ENCODE peak calls at places on chromosomes 1 and 21, in six cellular contexts. S is HepG2, Y is GM23338, R is H1, Q is K562, W is GM12878. Z is an unnamed sample.

GRCh38 chr1:225544924-225545323 is 108.0 kb downstream of the ENAH start:
- DNase-seq in S (no peak), Q (no peak), Y (no peak), R (no peak), W (no peak), Z (no peak)

GRCh38 chr1:185215911-185216310 is 58.9 kb downstream of the SWT1 start:
- DNase-seq in R (no peak), W (no peak), Q (no peak), Y (no peak), S (no peak), Z (no peak)

GRCh38 chr1:225848044-225848955 is 33.9 kb downstream of the TMEM63A start:
- DNase-seq in R (no peak), Y (no peak), Q (peak), S (no peak), W (peak), Z (no peak)

GRCh38 chr1:237205400-237206064 is 163.5 kb downstream of the RYR2 start:
- DNase-seq in S (no peak), R (no peak), Y (no peak), W (no peak), Q (no peak), Z (no peak)

GRCh38 chr1:194194724-194195123 is 1008.3 kb upstream of the B3GALT2 start:
- DNase-seq in S (no peak), Q (no peak), Y (no peak), W (no peak), R (no peak), Z (no peak)

GRCh38 chr1:37817481-37817880 is 9.5 kb upstream of the YRDC start:
- DNase-seq in Q (no peak), W (no peak), S (no peak), R (no peak), Y (peak), Z (peak)

GRCh38 chr21:36702622-36702968 is 3.7 kb downstream of the SIM2 start:
- DNase-seq in R (no peak), W (no peak), S (no peak), Y (no peak), Q (no peak), Z (no peak)

GRCh38 chr1:177517556-177517955 is 346.8 kb downstream of the BRINP2 start:
- DNase-seq in Q (no peak), W (no peak), R (no peak), S (no peak), Y (no peak), Z (no peak)

GRCh38 chr1:224433041-224433670 is 1.4 kb downstream of the WDR26 start:
- DNase-seq in S (no peak), Y (peak), W (no peak), Q (peak), R (no peak), Z (no peak)

GRCh38 chr21:29621525-29621924 is 318.3 kb downstream of the GRIK1 start:
- DNase-seq in S (no peak), R (no peak), Q (no peak), Y (no peak), W (no peak), Z (no peak)

GRCh38 chr1:119358661-119359060 is 9.9 kb upstream of the HAO2 start:
- DNase-seq in R (no peak), Y (no peak), Q (no peak), S (no peak), W (no peak), Z (no peak)

GRCh38 chr1:7640920-7641319 is 130.2 kb upstream of the VAMP3 start:
- DNase-seq in Q (no peak), R (no peak), W (no peak), Y (no peak), S (no peak), Z (no peak)

GRCh38 chr1:152072311-152072710 is 16.6 kb downstream of the TCHHL1 start:
- DNase-seq in Y (no peak), W (no peak), R (no peak), Q (no peak), S (no peak), Z (no peak)

GRCh38 chr1:6105763-6106162 is 60.1 kb downstream of the KCNAB2 start:
- DNase-seq in R (no peak), W (no peak), S (peak), Q (peak), Y (no peak), Z (no peak)

GRCh38 chr21:25709684-25710265 is 24.9 kb downstream of the ATP5PF start:
- DNase-seq in W (no peak), R (peak), Y (peak), S (no peak), Q (no peak), Z (peak)

GRCh38 chr21:14862794-14863720 is 201.7 kb downstream of the NRIP1 start:
- DNase-seq in Q (no peak), Y (peak), S (peak), W (no peak), R (no peak), Z (no peak)

GRCh38 chr1:239898067-239898730 is 193.5 kb upstream of the FMN2 start:
- DNase-seq in Q (peak), Y (peak), S (peak), R (peak), W (peak), Z (peak)
- TF ChIP-seq CREB1 in Q (no peak), Y (no peak), S (no peak), R (no peak), W (no peak), Z (no peak)

DNA sequence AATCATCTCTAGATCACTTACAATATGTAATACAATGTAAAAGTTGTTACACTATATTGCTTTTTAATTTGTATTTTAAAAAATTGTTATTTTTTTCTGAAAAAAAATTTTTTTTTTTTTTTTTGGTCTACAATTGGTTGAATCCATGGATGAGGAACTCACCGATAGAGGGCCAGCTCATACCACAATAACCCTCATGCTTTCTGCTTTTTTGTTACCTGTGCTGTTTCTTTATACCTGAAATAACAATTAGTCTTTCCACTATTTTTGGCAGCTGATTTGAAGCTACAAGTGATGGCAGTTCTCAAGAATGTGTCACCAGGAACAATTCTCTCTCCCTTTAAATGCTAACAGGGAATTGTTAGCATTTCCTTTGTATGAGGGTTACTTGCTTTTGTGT is 12.0 kb downstream of the SMG7 start:
- DNase-seq in W (no peak), Y (peak), R (no peak), S (no peak), Q (no peak), Z (no peak)
- TF ChIP-seq CTCF in W (no peak), Y (peak), R (no peak), S (no peak), Q (peak), Z (no peak)

DNA sequence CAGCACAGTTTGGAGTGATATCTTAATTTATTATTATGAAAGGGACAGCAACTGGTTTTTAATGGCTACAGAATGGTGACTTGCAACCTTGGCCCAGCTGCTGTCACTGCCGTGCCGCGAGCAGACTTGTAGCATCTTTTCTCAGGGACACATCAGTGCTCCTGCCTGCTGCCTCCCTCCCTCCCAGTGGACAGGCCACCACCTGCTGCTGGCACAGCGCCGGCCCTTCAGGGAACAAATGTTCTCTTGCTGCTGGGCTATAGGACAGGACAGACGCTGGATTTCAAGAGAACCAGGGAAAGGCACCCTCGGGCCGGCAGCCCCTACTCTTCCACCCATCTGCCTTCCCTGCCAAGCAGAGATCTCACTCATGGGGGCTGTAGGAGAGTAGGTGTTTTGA is 413.8 kb upstream of the NFIA start:
- DNase-seq in Y (no peak), S (no peak), R (no peak), Q (no peak), W (no peak), Z (no peak)
- TF ChIP-seq CREB1 in Y (no peak), S (no peak), R (no peak), Q (no peak), W (no peak), Z (no peak)

DNA sequence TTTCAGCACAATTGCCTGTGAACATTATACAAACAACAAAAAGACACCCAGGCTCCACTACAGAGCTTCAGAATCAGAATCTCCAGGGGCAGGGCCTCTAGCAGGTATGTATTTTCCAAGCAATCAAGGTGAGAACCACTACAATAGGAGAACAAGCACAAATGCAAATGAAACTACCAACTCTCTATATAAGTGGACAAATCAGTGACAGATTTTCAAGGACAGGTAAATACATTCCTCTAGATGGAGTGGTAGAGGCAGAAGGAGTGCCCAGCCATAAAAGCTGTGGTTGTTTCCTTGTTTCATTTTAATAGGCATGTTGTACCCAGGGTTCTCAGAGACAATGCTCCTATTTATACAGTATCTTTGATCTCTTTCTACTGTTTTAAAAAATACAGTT is 20.1 kb upstream of the CCDC17 start:
- DNase-seq in Q (no peak), W (no peak), R (no peak), Y (peak), S (peak), Z (no peak)
- TF ChIP-seq CTCF in Q (peak), W (no peak), R (no peak), Y (peak), S (peak), Z (no peak)

DNA sequence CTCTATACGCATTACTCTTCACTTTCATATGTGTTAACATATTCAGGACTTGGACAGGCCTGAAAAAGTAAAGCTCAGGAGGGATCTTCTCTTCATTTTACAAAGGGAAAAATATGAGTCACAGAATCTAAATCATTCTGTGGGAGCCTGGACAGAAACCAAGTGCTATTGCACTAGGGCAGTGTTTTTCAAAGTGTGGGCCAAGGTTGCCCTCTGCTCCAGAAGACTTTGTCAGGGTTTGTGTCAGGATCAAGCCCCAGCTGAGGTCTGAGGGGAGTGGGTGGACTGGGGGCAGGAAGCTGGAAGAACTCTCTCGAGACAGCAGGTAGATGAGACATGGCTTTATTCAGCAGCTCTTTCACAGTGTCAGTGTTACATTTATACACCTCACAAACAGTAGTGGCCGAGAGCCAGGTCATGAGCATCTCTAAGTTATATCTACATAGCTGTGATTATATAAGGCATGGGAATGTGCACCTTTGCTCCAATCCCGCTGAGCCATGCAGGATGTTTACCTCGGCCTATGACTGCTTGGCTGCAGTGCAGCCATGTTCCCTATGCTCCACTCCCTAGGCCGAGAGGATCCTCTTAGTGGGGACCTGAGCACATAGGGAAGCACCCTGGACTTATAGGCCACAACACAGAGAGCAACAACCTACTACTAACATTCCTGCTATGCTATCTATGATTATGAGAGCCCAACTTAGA is 114.2 kb downstream of the GDAP2 start:
- DNase-seq in R (no peak), Q (no peak), S (no peak), Y (no peak), W (no peak), Z (no peak)
- TF ChIP-seq CREB1 in R (no peak), Q (no peak), S (no peak), Y (no peak), W (no peak), Z (no peak)

Z was measured in WTC11.